ENCODE peak calls at places on chromosome 19, in five cellular contexts. U is GM04504, F is fibroblast of pulmonary artery, C is AG20443, N is amygdala. E is an unnamed sample.

GRCh38 chr19:4009990-4010807 is 2.7 kb downstream of the PIAS4 start:
- DNase-seq in U (no peak), F (no peak), C (peak), N (no peak), E (no peak)

GRCh38 chr19:10979950-10980349 is 19.1 kb downstream of the SMARCA4 start:
- DNase-seq in U (no peak), F (no peak), C (no peak), N (peak), E (no peak)

GRCh38 chr19:33064778-33065550 is at the start of gene RHPN2:
- DNase-seq in U (no peak), F (peak), C (peak), N (peak), E (no peak)

GRCh38 chr19:16384688-16385087 is 60.1 kb downstream of the KLF2 start:
- DNase-seq in U (no peak), F (no peak), C (no peak), N (no peak), E (peak)

GRCh38 chr19:4816388-4817165 is 14.9 kb downstream of the TICAM1 start:
- DNase-seq in U (no peak), F (no peak), C (no peak), N (no peak), E (no peak)

GRCh38 chr19:38064661-38065425 is 157.8 kb downstream of the SIPA1L3 start:
- DNase-seq in U (no peak), F (no peak), C (no peak), N (no peak), E (no peak)

GRCh38 chr19:756232-756631 is 5.3 kb downstream of the MISP start:
- DNase-seq in U (no peak), F (peak), C (peak), N (no peak), E (no peak)

GRCh38 chr19:44722131-44723121 is 23.5 kb downstream of the CEACAM16 start:
- DNase-seq in U (no peak), F (no peak), C (no peak), N (no peak), E (no peak)

GRCh38 chr19:35995655-35995993 is 636 bp downstream of the SDHAF1 start:
- DNase-seq in U (no peak), F (peak), C (peak), N (no peak), E (no peak)

GRCh38 chr19:17293605-17294004 is 9.6 kb downstream of the ABHD8 start:
- DNase-seq in U (no peak), F (no peak), C (no peak), N (no peak), E (no peak)

GRCh38 chr19:55210120-55210493 is 806 bp upstream of the PTPRH start:
- DNase-seq in U (peak), F (peak), C (peak), N (no peak), E (no peak)

GRCh38 chr19:19742773-19743172 is 9.9 kb upstream of the ZNF14 start:
- DNase-seq in U (no peak), F (no peak), C (no peak), N (no peak), E (no peak)

GRCh38 chr19:14035706-14036105 is 4.1 kb downstream of the IL27RA start:
- DNase-seq in U (no peak), F (no peak), C (peak), N (no peak), E (no peak)

GRCh38 chr19:45952691-45953505 is 20.8 kb downstream of the NOVA2 start:
- DNase-seq in U (peak), F (peak), C (peak), N (no peak), E (peak)

GRCh38 chr19:3361384-3362216 is 4.8 kb upstream of the NFIC start:
- DNase-seq in U (no peak), F (no peak), C (no peak), N (no peak), E (no peak)

GRCh38 chr19:18109731-18110671 is 12.4 kb downstream of the MAST3 start:
- DNase-seq in U (no peak), F (no peak), C (peak), N (peak), E (peak)

GRCh38 chr19:40803857-40804782 is 5.1 kb downstream of the EGLN2 start:
- DNase-seq in U (no peak), F (no peak), C (no peak), N (no peak), E (no peak)

E was measured in posterior cingulate gyrus.